ENCODE peak calls at places on chromosomes 11 and 22, in ten cellular contexts. A, G, O, F, P, Q, W, N, J and S are unnamed samples.

GRCh38 chr11:12376259-12376971 is 956 bp upstream of the PARVA start:
- DNase-seq in O (peak), N (peak), F (peak), P (no peak), W (no peak), A (no peak), J (peak), Q (peak), G (peak), S (peak)

GRCh38 chr22:45857519-45857918 is 119.4 kb downstream of the WNT7B start:
- DNase-seq in Q (no peak), N (no peak), O (no peak), A (no peak), G (no peak), W (no peak), F (no peak), P (no peak), J (no peak), S (no peak)

GRCh38 chr11:129932385-129933067 is 37.1 kb upstream of the NFRKB start:
- DNase-seq in G (no peak), P (no peak), A (no peak), J (no peak), W (no peak), Q (no peak), F (no peak), O (no peak), N (no peak), S (no peak)

GRCh38 chr22:49368976-49369725 is 458.5 kb downstream of the BRD1 start:
- DNase-seq in A (peak), G (no peak), O (no peak), Q (no peak), F (no peak), J (no peak), N (no peak), W (no peak), P (no peak), S (no peak)

GRCh38 chr11:46122955-46123354 is 1.7 kb upstream of the PHF21A start:
- DNase-seq in F (peak), P (no peak), O (no peak), N (peak), W (no peak), J (peak), A (no peak), Q (no peak), G (no peak), S (peak)

GRCh38 chr22:48755332-48755949 is 1072.2 kb downstream of the BRD1 start:
- DNase-seq in O (peak), N (no peak), W (no peak), F (no peak), G (no peak), A (peak), Q (no peak), P (no peak), J (no peak), S (no peak)

GRCh38 chr11:75461136-75461535 is 28.1 kb upstream of the KLHL35 start:
- DNase-seq in G (no peak), J (peak), A (no peak), Q (no peak), F (no peak), N (no peak), W (no peak), O (no peak), P (no peak), S (peak)

GRCh38 chr11:33262016-33262638 is 4.9 kb downstream of the HIPK3 start:
- DNase-seq in J (peak), F (no peak), O (no peak), W (no peak), N (peak), G (no peak), A (no peak), Q (no peak), P (no peak), S (peak)

GRCh38 chr22:49788492-49788891 is 39.2 kb downstream of the BRD1 start:
- DNase-seq in A (no peak), Q (no peak), P (no peak), J (peak), G (no peak), F (peak), O (no peak), W (no peak), N (no peak), S (no peak)

GRCh38 chr11:130909650-130910049 is 6.6 kb downstream of the SNX19 start:
- DNase-seq in P (no peak), O (no peak), A (no peak), W (no peak), N (peak), J (peak), G (no peak), F (peak), Q (no peak), S (peak)

GRCh38 chr11:3834349-3835099 is 6.2 kb downstream of the RHOG start:
- DNase-seq in F (no peak), P (no peak), W (no peak), G (no peak), J (no peak), A (no peak), Q (no peak), O (peak), N (no peak), S (no peak)

GRCh38 chr11:69914286-69915150 is 95.3 kb upstream of the FGF3 start:
- DNase-seq in N (no peak), F (no peak), G (no peak), J (no peak), O (no peak), A (no peak), W (no peak), P (no peak), Q (no peak), S (no peak)

GRCh38 chr11:64970731-64971151 is 1.2 kb downstream of the MAJIN start:
- DNase-seq in O (no peak), P (peak), N (no peak), J (no peak), A (peak), F (no peak), G (no peak), Q (no peak), W (no peak), S (no peak)

GRCh38 chr11:115887316-115887715 is 383.1 kb upstream of the CADM1 start:
- DNase-seq in W (no peak), O (no peak), N (no peak), F (no peak), G (no peak), P (no peak), Q (no peak), J (no peak), A (no peak), S (no peak)